ENCODE peak calls at places on chromosome 4, in six cellular contexts. U is endothelial cell, F is heart left ventricle, P is progenitor cell of endocrine pancreas, H is neural progenitor cell, Q is omental fat pad. S is an unnamed sample.

GRCh38 chr4:107392951-107393350 is 327.1 kb downstream of the PAPSS1 start:
- DNase-seq in U (no peak), F (no peak), P (no peak), H (no peak), Q (no peak), S (no peak)

GRCh38 chr4:102535398-102536082 is 34.4 kb downstream of the NFKB1 start:
- DNase-seq in U (no peak), F (no peak), P (no peak), H (no peak), Q (no peak), S (no peak)

GRCh38 chr4:3871181-3871852 is 105.1 kb downstream of the ADRA2C start:
- DNase-seq in U (peak; percentile 69), F (no peak), P (peak; percentile 79), H (peak; percentile 90), Q (no peak), S (no peak)

GRCh38 chr4:119087121-119087520 is 48.5 kb upstream of the MYOZ2 start:
- DNase-seq in U (no peak), F (no peak), P (no peak), H (no peak), Q (no peak), S (no peak)

GRCh38 chr4:70613893-70614572 is 14.5 kb upstream of the ENAM start:
- DNase-seq in U (no peak), F (no peak), P (no peak), H (no peak), Q (no peak), S (no peak)

GRCh38 chr4:127528302-127528701 is 104.5 kb upstream of the INTU start:
- DNase-seq in U (no peak), F (no peak), P (no peak), H (no peak), Q (no peak), S (no peak)

GRCh38 chr4:109574931-109575804 is 15.1 kb downstream of the MCUB start:
- DNase-seq in U (no peak), F (no peak), P (no peak), H (no peak), Q (no peak), S (no peak)

GRCh38 chr4:11824557-11824956 is 395.9 kb upstream of the HS3ST1 start:
- DNase-seq in U (no peak), F (no peak), P (no peak), H (no peak), Q (no peak), S (no peak)

GRCh38 chr4:7970031-7970946 is 30.6 kb upstream of the AFAP1 start:
- DNase-seq in U (no peak), F (no peak), P (no peak), H (no peak), Q (no peak), S (no peak)

GRCh38 chr4:127560755-127561154 is 72.0 kb upstream of the INTU start:
- DNase-seq in U (no peak), F (no peak), P (no peak), H (no peak), Q (no peak), S (no peak)

GRCh38 chr4:42234817-42235216 is 82.4 kb upstream of the BEND4 start:
- DNase-seq in U (no peak), F (no peak), P (no peak), H (no peak), Q (no peak), S (no peak)

GRCh38 chr4:138978028-138978585 is 37.5 kb upstream of the NOCT start:
- DNase-seq in U (no peak), F (no peak), P (no peak), H (no peak), Q (no peak), S (no peak)

GRCh38 chr4:79078339-79078738 is 139.1 kb upstream of the PAQR3 start:
- DNase-seq in U (no peak), F (no peak), P (no peak), H (no peak), Q (no peak), S (no peak)

GRCh38 chr4:112312610-112313239 is 15.6 kb downstream of the ALPK1 start:
- DNase-seq in U (no peak), F (no peak), P (no peak), H (no peak), Q (no peak), S (no peak)

GRCh38 chr4:140256335-140256734 is 102.4 kb upstream of the MAML3 start:
- DNase-seq in U (no peak), F (no peak), P (no peak), H (no peak), Q (no peak), S (no peak)

GRCh38 chr4:10734697-10735096 is 50.1 kb upstream of the CLNK start:
- DNase-seq in U (no peak), F (no peak), P (no peak), H (no peak), Q (no peak), S (no peak)

GRCh38 chr4:3868841-3869572 is 102.8 kb downstream of the ADRA2C start:
- DNase-seq in U (no peak), F (no peak), P (no peak), H (no peak), Q (no peak), S (no peak)

GRCh38 chr4:81486502-81486901 is 14.8 kb upstream of the RASGEF1B start:
- DNase-seq in U (no peak), F (no peak), P (no peak), H (no peak), Q (no peak), S (no peak)

GRCh38 chr4:76600447-76600846 is 165.4 kb downstream of the SHROOM3 start:
- DNase-seq in U (no peak), F (no peak), P (no peak), H (no peak), Q (no peak), S (no peak)

GRCh38 chr4:143156853-143157252 is 27.9 kb upstream of the USP38 start:
- DNase-seq in U (no peak), F (no peak), P (no peak), H (no peak), Q (no peak), S (no peak)

DNA sequence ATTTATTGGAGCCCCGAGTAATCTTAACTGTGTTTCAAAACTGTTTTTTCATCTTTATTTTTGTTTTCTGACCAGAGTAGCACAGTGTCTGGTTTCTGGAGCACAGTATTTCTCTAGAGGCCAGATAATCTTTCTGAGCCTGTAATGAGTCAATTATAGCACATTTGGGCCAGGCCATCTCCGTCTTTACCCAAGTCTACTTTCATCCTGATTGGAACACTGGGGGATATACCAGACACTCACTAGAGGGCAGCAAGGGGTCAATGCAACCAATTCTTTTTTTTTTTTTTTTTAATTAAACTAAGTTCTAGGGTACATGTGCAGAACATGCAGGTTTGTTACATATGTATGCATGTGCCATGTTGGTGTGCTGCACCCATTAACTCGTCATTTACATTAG is 282.0 kb downstream of the ARHGAP24 start:
- DNase-seq in U (peak; percentile 30), F (no peak), P (no peak), H (peak; percentile 58), Q (no peak), S (no peak)
- TF ChIP-seq CTCF in U (no peak), F (peak; percentile 22), P (peak; percentile 43), H (peak; percentile 55), Q (no peak), S (peak; percentile 41)

DNA sequence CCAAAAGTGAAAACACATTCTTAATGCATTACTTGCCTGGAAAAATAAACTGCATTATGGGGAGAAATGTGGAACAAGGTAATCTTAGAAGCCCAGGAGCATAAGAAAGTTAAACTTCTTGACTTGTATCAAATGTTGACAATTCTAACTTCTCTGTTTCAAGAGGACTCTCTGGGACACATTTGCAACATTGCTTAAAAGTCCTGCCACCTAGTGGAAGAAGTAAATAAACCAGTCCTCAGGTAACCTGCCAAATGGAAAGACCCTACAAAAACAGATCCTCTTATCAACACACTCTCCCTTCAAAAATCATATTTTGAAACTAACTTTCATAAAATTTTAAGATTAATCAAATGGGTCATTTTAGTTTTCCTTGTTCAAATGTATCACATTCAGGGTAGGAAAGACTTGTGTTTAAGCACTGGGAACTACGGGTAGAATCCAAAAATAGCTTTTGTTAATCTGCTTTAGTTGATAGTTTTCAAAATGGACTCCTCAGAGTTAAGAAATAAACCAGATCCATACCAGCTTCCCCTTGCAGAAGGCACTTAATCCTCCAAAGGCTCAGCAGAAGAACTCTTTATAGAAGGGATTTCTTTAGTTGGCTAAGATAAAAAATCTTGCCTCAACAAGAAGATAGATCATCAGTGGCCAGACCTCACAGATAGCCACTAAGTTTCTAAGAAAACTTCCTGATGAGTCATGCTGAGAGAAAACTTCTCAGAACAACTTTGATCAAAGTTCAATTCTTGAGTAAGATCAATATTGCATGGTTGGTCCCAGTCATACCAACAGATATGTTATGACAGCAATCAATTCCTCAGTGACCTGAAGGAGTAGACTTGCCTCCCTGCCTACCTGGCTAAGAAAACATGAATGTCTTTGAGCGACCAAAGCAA is 141.7 kb downstream of the HHIP start:
- DNase-seq in U (no peak), F (no peak), P (no peak), H (peak; percentile 68), Q (no peak), S (no peak)
- TF ChIP-seq CTCF in U (peak; percentile 60), F (peak; percentile 20), P (peak; percentile 75), H (peak; percentile 75), Q (no peak), S (peak; percentile 47)

DNA sequence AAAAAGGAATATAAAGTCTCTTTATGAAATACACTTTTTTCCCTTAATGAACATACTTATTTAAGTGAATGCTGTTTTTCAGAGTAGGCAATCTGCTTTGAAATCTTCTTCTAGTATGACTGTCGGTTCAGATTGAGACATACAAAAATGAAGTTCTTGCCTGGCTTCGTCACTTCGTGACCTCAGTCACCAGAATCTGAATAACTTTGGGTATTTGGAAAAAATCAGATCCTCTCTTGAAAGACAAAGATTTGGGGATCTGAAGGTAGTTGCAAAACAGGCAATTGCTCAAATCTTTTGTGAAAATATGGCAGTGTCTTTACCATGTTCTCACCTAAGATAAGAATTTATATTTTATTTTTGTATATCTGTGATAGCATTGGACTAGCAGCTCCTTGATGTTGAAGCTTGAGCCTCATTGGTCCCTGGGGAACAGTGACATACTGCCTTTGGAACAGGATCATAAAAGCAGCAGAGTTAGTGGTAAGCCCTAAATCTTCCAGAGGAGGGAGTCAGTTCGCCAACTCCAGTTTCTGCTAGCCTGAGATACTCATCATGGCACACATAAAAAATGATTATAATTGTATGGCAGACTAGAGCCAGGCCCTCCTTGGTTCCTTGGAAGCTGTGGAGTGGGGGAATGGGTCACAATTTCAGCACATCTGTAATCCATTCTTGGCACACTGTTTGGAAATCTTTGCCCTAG is 4.9 kb downstream of the ARFIP1 start:
- DNase-seq in U (no peak), F (no peak), P (no peak), H (no peak), Q (no peak), S (no peak)
- TF ChIP-seq CTCF in U (no peak), F (no peak), P (no peak), H (peak; percentile 13), Q (no peak), S (peak; percentile 49)

GRCh38 chr4:67881226-67881625 is 2.6 kb downstream of the TMPRSS11D start:
- DNase-seq in U (no peak), F (no peak), P (no peak), H (no peak), Q (no peak), S (no peak)

GRCh38 chr4:67877086-67877485 is 6.7 kb downstream of the TMPRSS11D start:
- DNase-seq in U (no peak), F (no peak), P (no peak), H (no peak), Q (no peak), S (no peak)

GRCh38 chr4:67883902-67884301 is at the start of gene TMPRSS11D:
- DNase-seq in U (no peak), F (no peak), P (no peak), H (no peak), Q (no peak), S (no peak)

GRCh38 chr4:67883463-67883862 is 339 bp downstream of the TMPRSS11D start:
- DNase-seq in U (no peak), F (no peak), P (no peak), H (no peak), Q (no peak), S (no peak)

GRCh38 chr4:67879486-67879885 is 4.3 kb downstream of the TMPRSS11D start:
- DNase-seq in U (no peak), F (no peak), P (no peak), H (no peak), Q (no peak), S (no peak)
- TF ChIP-seq CTCF in U (no peak), F (no peak), P (no peak), H (no peak), Q (no peak), S (no peak)